ENCODE peak calls at places on chromosomes 3 and 15, in nine cellular contexts. One of them, this sample, is unnamed.

GRCh38 chr3:140243536-140243935 is 308.6 kb downstream of the CLSTN2 start:
- DNase-seq in GM03348: no peak
- DNase-seq in NCI-H446: no peak
- DNase-seq in endothelial cell of umbilical vein: no peak
- DNase-seq in T-helper 2 cell: no peak
- DNase-seq in stomach: no peak
- DNase-seq in NCI-H2029: no peak
- DNase-seq in astrocyte: no peak
- DNase-seq in activated T-helper 9 cell treated with anti-CD3 and anti-CD28 coated beads, Interleukin-2, amount 50 U/mL, for 16 hours: no peak
- DNase-seq in this sample: no peak

GRCh38 chr15:75058127-75058905 is 34.9 kb downstream of the PPCDC start:
- DNase-seq in NCI-H446: no peak
- DNase-seq in GM03348: no peak
- DNase-seq in stomach: no peak
- DNase-seq in activated T-helper 9 cell treated with anti-CD3 and anti-CD28 coated beads, Interleukin-2, amount 50 U/mL, for 16 hours: no peak
- DNase-seq in endothelial cell of umbilical vein: no peak
- DNase-seq in T-helper 2 cell: no peak
- DNase-seq in astrocyte: peak; percentile 51
- DNase-seq in NCI-H2029: no peak
- DNase-seq in this sample: no peak

GRCh38 chr3:16347548-16347947 is 82.5 kb downstream of the OXNAD1 start:
- DNase-seq in activated T-helper 9 cell treated with anti-CD3 and anti-CD28 coated beads, Interleukin-2, amount 50 U/mL, for 16 hours: no peak
- DNase-seq in astrocyte: no peak
- DNase-seq in stomach: no peak
- DNase-seq in T-helper 2 cell: no peak
- DNase-seq in NCI-H2029: no peak
- DNase-seq in GM03348: no peak
- DNase-seq in endothelial cell of umbilical vein: no peak
- DNase-seq in NCI-H446: no peak
- DNase-seq in this sample: no peak

GRCh38 chr3:108091498-108092259 is 848 bp upstream of the CD47 start:
- DNase-seq in astrocyte: peak; percentile 16
- DNase-seq in NCI-H446: no peak
- DNase-seq in endothelial cell of umbilical vein: no peak
- DNase-seq in T-helper 2 cell: peak; percentile 4
- DNase-seq in GM03348: no peak
- DNase-seq in NCI-H2029: no peak
- DNase-seq in activated T-helper 9 cell treated with anti-CD3 and anti-CD28 coated beads, Interleukin-2, amount 50 U/mL, for 16 hours: peak; percentile 28
- DNase-seq in stomach: peak; percentile 43
- DNase-seq in this sample: no peak

GRCh38 chr3:182908471-182908870 is 71.9 kb downstream of the DCUN1D1 start:
- DNase-seq in activated T-helper 9 cell treated with anti-CD3 and anti-CD28 coated beads, Interleukin-2, amount 50 U/mL, for 16 hours: no peak
- DNase-seq in stomach: no peak
- DNase-seq in T-helper 2 cell: no peak
- DNase-seq in astrocyte: peak; percentile 19
- DNase-seq in NCI-H2029: no peak
- DNase-seq in GM03348: no peak
- DNase-seq in endothelial cell of umbilical vein: no peak
- DNase-seq in NCI-H446: no peak
- DNase-seq in this sample: no peak

GRCh38 chr3:186544281-186544680 is at the start of gene CRYGS:
- DNase-seq in astrocyte: no peak
- DNase-seq in T-helper 2 cell: no peak
- DNase-seq in GM03348: no peak
- DNase-seq in activated T-helper 9 cell treated with anti-CD3 and anti-CD28 coated beads, Interleukin-2, amount 50 U/mL, for 16 hours: no peak
- DNase-seq in stomach: no peak
- DNase-seq in NCI-H2029: no peak
- DNase-seq in endothelial cell of umbilical vein: no peak
- DNase-seq in NCI-H446: no peak
- DNase-seq in this sample: no peak

GRCh38 chr3:14252321-14253021 is 73.9 kb downstream of the LSM3 start:
- DNase-seq in T-helper 2 cell: no peak
- DNase-seq in NCI-H446: no peak
- DNase-seq in endothelial cell of umbilical vein: no peak
- DNase-seq in astrocyte: peak; percentile 78
- DNase-seq in stomach: no peak
- DNase-seq in activated T-helper 9 cell treated with anti-CD3 and anti-CD28 coated beads, Interleukin-2, amount 50 U/mL, for 16 hours: no peak
- DNase-seq in GM03348: no peak
- DNase-seq in NCI-H2029: no peak
- DNase-seq in this sample: no peak

GRCh38 chr3:71361346-71361745 is 222.2 kb downstream of the FOXP1 start:
- DNase-seq in astrocyte: no peak
- DNase-seq in GM03348: no peak
- DNase-seq in stomach: no peak
- DNase-seq in NCI-H446: no peak
- DNase-seq in activated T-helper 9 cell treated with anti-CD3 and anti-CD28 coated beads, Interleukin-2, amount 50 U/mL, for 16 hours: no peak
- DNase-seq in endothelial cell of umbilical vein: no peak
- DNase-seq in NCI-H2029: no peak
- DNase-seq in T-helper 2 cell: no peak
- DNase-seq in this sample: no peak

GRCh38 chr3:16380421-16380820 is 115.4 kb downstream of the OXNAD1 start:
- DNase-seq in GM03348: no peak
- DNase-seq in T-helper 2 cell: no peak
- DNase-seq in NCI-H446: no peak
- DNase-seq in activated T-helper 9 cell treated with anti-CD3 and anti-CD28 coated beads, Interleukin-2, amount 50 U/mL, for 16 hours: no peak
- DNase-seq in endothelial cell of umbilical vein: no peak
- DNase-seq in astrocyte: no peak
- DNase-seq in NCI-H2029: no peak
- DNase-seq in stomach: no peak
- DNase-seq in this sample: no peak

GRCh38 chr15:70114226-70114625 is 16.5 kb upstream of the TLE3 start:
- DNase-seq in GM03348: no peak
- DNase-seq in endothelial cell of umbilical vein: no peak
- DNase-seq in stomach: no peak
- DNase-seq in astrocyte: no peak
- DNase-seq in T-helper 2 cell: no peak
- DNase-seq in activated T-helper 9 cell treated with anti-CD3 and anti-CD28 coated beads, Interleukin-2, amount 50 U/mL, for 16 hours: no peak
- DNase-seq in NCI-H2029: no peak
- DNase-seq in NCI-H446: no peak
- DNase-seq in this sample: no peak

GRCh38 chr3:9781551-9781950 is 10.7 kb downstream of the TADA3 start:
- DNase-seq in NCI-H2029: no peak
- DNase-seq in astrocyte: no peak
- DNase-seq in endothelial cell of umbilical vein: no peak
- DNase-seq in activated T-helper 9 cell treated with anti-CD3 and anti-CD28 coated beads, Interleukin-2, amount 50 U/mL, for 16 hours: no peak
- DNase-seq in GM03348: no peak
- DNase-seq in T-helper 2 cell: no peak
- DNase-seq in NCI-H446: no peak
- DNase-seq in stomach: no peak
- DNase-seq in this sample: no peak